ENCODE peak calls at places on chromosomes 5 and 9, in six cellular contexts. V, B, Q, G, O and T are unnamed samples.

GRCh38 chr5:170393235-170393634 is 4.1 kb upstream of the KCNMB1 start:
- DNase-seq in B (no peak), V (no peak), Q (peak), G (no peak), O (no peak), T (no peak)

GRCh38 chr9:116238225-116238624 is 84.6 kb downstream of the PAPPA start:
- DNase-seq in B (peak), G (no peak), O (peak), Q (no peak), V (no peak), T (no peak)

GRCh38 chr9:36489453-36489852 is 83.2 kb upstream of the MELK start:
- DNase-seq in V (no peak), O (no peak), Q (no peak), B (no peak), G (no peak), T (no peak)

GRCh38 chr9:93645149-93645889 is 68.9 kb downstream of the PHF2 start:
- DNase-seq in V (no peak), G (no peak), O (no peak), B (no peak), Q (no peak), T (no peak)

GRCh38 chr9:34957492-34958410 is at the start of gene PHF24:
- DNase-seq in O (no peak), Q (peak), G (no peak), V (no peak), B (no peak), T (no peak)

GRCh38 chr9:21611896-21612295 is 129.8 kb upstream of the IFNE start:
- DNase-seq in Q (peak), B (no peak), O (no peak), G (no peak), V (no peak), T (no peak)

GRCh38 chr9:136671254-136671614 is 8.5 kb downstream of the EGFL7 start:
- DNase-seq in O (no peak), B (no peak), G (no peak), V (no peak), Q (no peak), T (no peak)

GRCh38 chr5:127997131-127997775 is 86.3 kb upstream of the SLC12A2 start:
- DNase-seq in B (peak), O (no peak), V (no peak), G (peak), Q (no peak), T (no peak)

GRCh38 chr5:173313311-173313710 is 14.9 kb downstream of the STC2 start:
- DNase-seq in V (no peak), Q (no peak), G (no peak), B (no peak), O (no peak), T (no peak)

GRCh38 chr5:80093796-80094195 is 58.6 kb downstream of the THBS4 start:
- DNase-seq in Q (no peak), V (no peak), G (no peak), B (no peak), O (peak), T (no peak)

GRCh38 chr9:74255489-74255984 is 241.6 kb upstream of the RORB start:
- DNase-seq in Q (no peak), O (no peak), G (no peak), B (no peak), V (no peak), T (no peak)

GRCh38 chr5:150644058-150644457 is 3.6 kb downstream of the SYNPO start:
- DNase-seq in G (no peak), O (no peak), V (no peak), Q (no peak), B (no peak), T (no peak)

GRCh38 chr9:36772449-36773370 is 200.0 kb downstream of the MELK start:
- DNase-seq in V (peak), G (no peak), B (peak), O (no peak), Q (no peak), T (peak)

GRCh38 chr5:149283611-149284480 is 12.2 kb downstream of the AFAP1L1 start:
- DNase-seq in O (no peak), G (no peak), B (no peak), V (no peak), Q (no peak), T (peak)

GRCh38 chr9:93894691-93895079 is 60.5 kb downstream of the BARX1 start:
- DNase-seq in Q (no peak), O (no peak), G (no peak), V (no peak), B (no peak), T (no peak)

GRCh38 chr5:89421035-89421434 is 538.1 kb upstream of the MEF2C start:
- DNase-seq in G (no peak), B (peak), V (no peak), O (peak), Q (no peak), T (no peak)